ENCODE peak calls at places on chromosomes 6 and 20, in seven cellular contexts. I, D, W, O, J, Y and N are unnamed samples.

GRCh38 chr6:138038148-138038870 is 68.9 kb downstream of the PERP start:
- DNase-seq in J (no peak), I (no peak), D (no peak), W (no peak), Y (no peak), O (no peak), N (no peak)

GRCh38 chr6:152458648-152459047 is 178.5 kb downstream of the SYNE1 start:
- DNase-seq in Y (no peak), J (no peak), O (no peak), D (no peak), W (no peak), I (no peak), N (no peak)

GRCh38 chr20:58088105-58088504 is 140.3 kb downstream of the ANKRD60 start:
- DNase-seq in Y (no peak), W (no peak), O (no peak), J (no peak), I (no peak), D (no peak), N (no peak)

GRCh38 chr6:154201708-154202107 is 154.9 kb downstream of the IPCEF1 start:
- DNase-seq in J (no peak), W (no peak), Y (no peak), O (peak; percentile 49), D (no peak), I (no peak), N (no peak)

GRCh38 chr20:6784767-6785166 is 17.3 kb downstream of the BMP2 start:
- DNase-seq in J (no peak), Y (no peak), W (no peak), D (no peak), O (no peak), I (no peak), N (no peak)

GRCh38 chr6:5772634-5773230 is 234.0 kb downstream of the NRN1 start:
- DNase-seq in I (no peak), Y (no peak), O (no peak), W (no peak), J (no peak), D (no peak), N (no peak)

GRCh38 chr20:5586720-5587119 is 163.5 kb upstream of the SHLD1 start:
- DNase-seq in D (no peak), W (no peak), O (no peak), J (no peak), I (no peak), Y (no peak), N (no peak)

GRCh38 chr6:53484409-53485280 is 60.3 kb downstream of the GCLC start:
- DNase-seq in W (peak; percentile 76), O (peak; percentile 54), I (peak; percentile 68), Y (peak; percentile 43), D (peak; percentile 9), J (no peak), N (peak; percentile 83)

GRCh38 chr6:7073810-7074525 is 33.8 kb upstream of the RREB1 start:
- DNase-seq in D (peak; percentile 18), J (peak; percentile 78), W (peak; percentile 58), Y (no peak), I (peak; percentile 22), O (peak; percentile 79), N (no peak)

GRCh38 chr20:47672166-47672565 is 113.1 kb downstream of the SULF2 start:
- DNase-seq in Y (no peak), J (no peak), W (no peak), I (no peak), O (no peak), D (no peak), N (no peak)

GRCh38 chr20:15061955-15062354 is 724.5 kb upstream of the FLRT3 start:
- DNase-seq in D (no peak), Y (peak; percentile 2), O (no peak), J (no peak), I (no peak), W (no peak), N (peak; percentile 59)

GRCh38 chr6:70797625-70798024 is 129.9 kb downstream of the SMAP1 start:
- DNase-seq in J (no peak), Y (no peak), I (no peak), W (no peak), D (no peak), O (no peak), N (no peak)

GRCh38 chr6:85406641-85407075 is 43.2 kb upstream of the NT5E start:
- DNase-seq in Y (peak; percentile 86), W (no peak), I (no peak), O (no peak), J (no peak), D (no peak), N (no peak)

GRCh38 chr20:2124632-2125131 is 23.1 kb downstream of the STK35 start:
- DNase-seq in W (no peak), D (no peak), I (no peak), O (no peak), Y (no peak), J (no peak), N (no peak)

GRCh38 chr20:46673394-46674252 is 15.6 kb downstream of the TP53RK start:
- DNase-seq in D (no peak), Y (no peak), I (no peak), O (no peak), W (no peak), J (no peak), N (no peak)

GRCh38 chr6:52352239-52353008 is 9.5 kb upstream of the PAQR8 start:
- DNase-seq in O (peak; percentile 56), Y (peak; percentile 96), D (no peak), J (peak; percentile 66), I (no peak), W (peak; percentile 10), N (peak; percentile 16)

GRCh38 chr6:143843689-143844405 is 709 bp downstream of the LTV1 start:
- DNase-seq in Y (no peak), J (no peak), W (no peak), O (no peak), D (no peak), I (no peak), N (no peak)

DNA sequence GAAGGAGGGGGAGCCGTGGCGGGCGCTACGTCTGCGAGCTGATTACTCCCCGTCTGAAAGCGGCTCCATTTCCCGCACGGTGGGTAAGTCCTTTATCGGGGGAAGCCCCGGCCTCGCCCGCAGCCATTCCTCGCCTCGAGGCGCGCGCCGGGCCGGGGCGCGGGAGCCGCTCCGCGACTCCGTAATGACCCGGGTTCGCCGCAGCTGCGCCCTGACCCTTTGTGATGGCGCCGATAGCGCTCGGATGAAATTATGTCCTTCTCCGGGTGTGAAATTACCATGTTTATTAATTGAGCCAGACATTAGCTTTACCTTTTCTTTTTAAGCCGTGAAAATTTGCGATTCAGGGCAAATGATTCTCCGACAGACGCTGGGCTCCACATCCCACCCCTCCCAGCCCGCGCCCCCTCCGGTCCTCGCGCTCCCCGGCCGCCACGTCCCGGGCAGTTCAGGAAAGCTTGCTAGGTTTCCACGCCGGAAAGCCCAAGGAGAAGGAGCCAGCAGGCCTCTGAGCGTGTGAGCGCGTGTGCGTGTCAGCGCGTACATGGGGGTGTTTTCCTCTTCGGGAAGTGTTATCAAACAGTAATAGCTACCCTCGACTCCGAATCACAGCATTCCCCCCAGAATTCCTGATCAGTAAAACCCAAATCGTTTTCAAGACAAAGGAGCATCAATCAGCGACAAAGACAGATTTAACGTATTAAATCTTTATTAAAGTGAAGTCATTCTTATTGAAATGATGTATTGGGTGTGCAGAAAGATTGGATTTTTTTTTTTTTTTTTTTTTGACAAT is 30.0 kb downstream of the TFAP2A start:
- DNase-seq in D (no peak), I (no peak), J (no peak), Y (no peak), O (no peak), W (no peak), N (peak; percentile 43)
- H3K4me1 ChIP-seq in D (peaks cover 2% of the 10 kb centered on the region), I (peaks cover 4% of the 10 kb centered on the region), J (peaks cover 21% of the 10 kb centered on the region), Y (peaks cover 8% of the 10 kb centered on the region), O (no peaks in the 10 kb centered on the region), W (peaks cover 10% of the 10 kb centered on the region), N (peaks cover 88% of the 10 kb centered on the region)

GRCh38 chr6:106113256-106113954 is 27.3 kb downstream of the PRDM1 start:
- DNase-seq in O (no peak), W (no peak), I (no peak), Y (no peak), D (no peak), J (no peak), N (no peak)

GRCh38 chr6:106117579-106117978 is 31.4 kb downstream of the PRDM1 start:
- DNase-seq in I (no peak), O (no peak), D (peak; percentile 71), Y (no peak), W (no peak), J (no peak), N (no peak)

GRCh38 chr6:106114492-106114891 is 28.4 kb downstream of the PRDM1 start:
- DNase-seq in W (no peak), O (no peak), J (no peak), I (no peak), Y (no peak), D (no peak), N (no peak)

GRCh38 chr6:106116125-106116524 is 30.0 kb downstream of the PRDM1 start:
- DNase-seq in D (no peak), O (no peak), Y (peak; percentile 80), W (no peak), J (no peak), I (no peak), N (no peak)

GRCh38 chr6:106115231-106115630 is 29.1 kb downstream of the PRDM1 start:
- DNase-seq in W (no peak), Y (no peak), D (no peak), O (no peak), I (no peak), J (no peak), N (no peak)
- H3K4me1 ChIP-seq in W (no peaks in the 10 kb centered on the region), Y (peaks cover 25% of the 10 kb centered on the region), D (peaks cover 60% of the 10 kb centered on the region), O (no peaks in the 10 kb centered on the region), I (peaks cover 3% of the 10 kb centered on the region), J (no peaks in the 10 kb centered on the region), N (no peaks in the 10 kb centered on the region)

DNA sequence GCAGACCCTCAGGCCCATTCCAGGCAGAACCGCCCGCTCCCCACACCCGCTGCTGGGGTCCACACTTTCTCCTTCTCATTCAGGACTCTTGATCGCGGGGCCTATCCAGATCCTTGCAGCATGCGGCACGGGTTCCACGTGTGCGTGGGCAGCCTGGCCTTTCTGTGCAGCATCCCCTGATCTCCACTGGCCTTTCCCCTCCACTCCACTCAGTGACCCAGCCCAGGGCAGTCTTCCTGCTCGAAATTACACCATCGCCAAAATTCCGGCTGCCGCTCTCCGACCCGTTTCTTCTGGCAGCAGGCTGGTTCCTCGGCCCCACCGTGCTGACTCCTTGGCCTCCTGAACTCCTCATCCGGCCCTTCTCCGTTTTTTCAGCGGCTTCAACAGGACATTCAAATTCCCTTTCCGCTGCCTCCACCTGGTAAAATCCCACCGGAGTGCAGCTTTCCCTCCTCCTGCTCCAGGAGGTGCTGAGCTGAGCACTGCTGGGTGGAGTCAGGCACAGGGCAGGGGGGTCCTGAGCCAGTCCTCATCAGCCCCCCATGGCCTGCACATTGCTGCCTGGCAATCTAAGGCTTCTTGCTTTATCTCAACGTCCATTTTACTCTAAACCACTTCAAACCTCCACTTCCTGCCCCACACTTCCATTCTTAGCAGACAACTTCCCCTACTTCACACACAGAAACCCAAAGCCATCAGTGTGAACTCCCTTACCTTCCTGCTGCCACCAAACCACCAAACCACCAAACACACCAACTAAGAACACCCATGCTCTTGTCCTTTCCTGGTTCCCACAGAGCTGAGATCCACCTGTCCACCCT is 9.0 kb downstream of the SFT2D1 start:
- DNase-seq in O (no peak), D (no peak), Y (no peak), I (no peak), J (no peak), W (no peak), N (no peak)
- H3K4me1 ChIP-seq in O (no peaks in the 10 kb centered on the region), D (peaks cover 21% of the 10 kb centered on the region), Y (no peaks in the 10 kb centered on the region), I (peaks cover 13% of the 10 kb centered on the region), J (peaks cover 40% of the 10 kb centered on the region), W (peaks cover 26% of the 10 kb centered on the region), N (peaks cover 31% of the 10 kb centered on the region)

GRCh38 chr6:157832250-157832967 is 9.4 kb downstream of the SNX9 start:
- DNase-seq in Y (peak; percentile 55), W (no peak), I (no peak), O (no peak), J (no peak), D (no peak), N (no peak)
- H3K4me1 ChIP-seq in Y (peaks cover 44% of the 10 kb centered on the region), W (peaks cover 34% of the 10 kb centered on the region), I (peaks cover 41% of the 10 kb centered on the region), O (peaks cover 3% of the 10 kb centered on the region), J (peaks cover 32% of the 10 kb centered on the region), D (peaks cover 8% of the 10 kb centered on the region), N (peaks cover 48% of the 10 kb centered on the region)

GRCh38 chr20:22374678-22375590 is 209.4 kb downstream of the FOXA2 start:
- DNase-seq in J (no peak), D (no peak), I (no peak), Y (peak; percentile 68), W (no peak), O (no peak), N (peak; percentile 34)
- H3K4me1 ChIP-seq in J (no peaks in the 10 kb centered on the region), D (no peaks in the 10 kb centered on the region), I (no peaks in the 10 kb centered on the region), Y (peaks cover 57% of the 10 kb centered on the region), W (no peaks in the 10 kb centered on the region), O (no peaks in the 10 kb centered on the region), N (peaks cover 10% of the 10 kb centered on the region)